ENCODE peak calls at places on chromosomes 12 and 14, in four cellular contexts. J is adipocyte, L is NT2/D1, A is testis. U is an unnamed sample.

GRCh38 chr12:12901158-12901791 is 9.9 kb downstream of the GPRC5A start:
- DNase-seq in L (no peak), J (peak; percentile 87), A (no peak), U (no peak)

GRCh38 chr14:104876251-104876699 is 11.2 kb downstream of the CEP170B start:
- DNase-seq in L (no peak), A (peak; percentile 48), J (peak; percentile 64), U (peak; percentile 29)

GRCh38 chr14:66709292-66709691 is 201.3 kb downstream of the GPHN start:
- DNase-seq in L (no peak), A (no peak), J (peak; percentile 36), U (no peak)

GRCh38 chr14:99271288-99271941 is 582 bp downstream of the BCL11B start:
- DNase-seq in L (no peak), J (no peak), A (no peak), U (no peak)

GRCh38 chr14:45679852-45680251 is 426.9 kb upstream of the MIS18BP1 start:
- DNase-seq in L (no peak), A (no peak), J (peak; percentile 56), U (no peak)

GRCh38 chr12:57793920-57794319 is 11.3 kb downstream of the TSFM start:
- DNase-seq in J (peak; percentile 70), A (no peak), L (no peak), U (no peak)

GRCh38 chr12:47896022-47896421 is 8.8 kb downstream of the VDR start:
- DNase-seq in L (no peak), J (no peak), A (no peak), U (no peak)

GRCh38 chr12:102957339-102958050 is at the start of gene ASCL1:
- DNase-seq in J (peak; percentile 60), L (no peak), A (peak; percentile 32), U (peak; percentile 39)

GRCh38 chr12:66296171-66296683 is 6.1 kb upstream of the HELB start:
- DNase-seq in L (no peak), J (no peak), A (no peak), U (no peak)

GRCh38 chr12:115042341-115042740 is 358.4 kb upstream of the TBX3 start:
- DNase-seq in L (no peak), A (no peak), J (no peak), U (no peak)

GRCh38 chr14:100424504-100425453 is 101.6 kb downstream of the SLC25A47 start:
- DNase-seq in A (no peak), L (no peak), J (no peak), U (no peak)

GRCh38 chr12:73460212-73460611 is 1077.4 kb upstream of the ATXN7L3B start:
- DNase-seq in A (no peak), L (no peak), J (no peak), U (no peak)

GRCh38 chr12:29110506-29111442 is 38.3 kb upstream of the FAR2 start:
- DNase-seq in L (no peak), A (no peak), J (no peak), U (no peak)

GRCh38 chr12:88420460-88420859 is 159.8 kb downstream of the KITLG start:
- DNase-seq in L (no peak), A (no peak), J (peak; percentile 93), U (no peak)

GRCh38 chr14:20690848-20691640 is 2.5 kb downstream of the ANG start:
- DNase-seq in J (peak; percentile 87), A (peak; percentile 70), L (no peak), U (no peak)

GRCh38 chr12:84913151-84913550 is 552 bp upstream of the SLC6A15 start:
- DNase-seq in J (peak; percentile 48), A (peak; percentile 18), L (peak; percentile 35), U (no peak)

GRCh38 chr12:54394281-54394719 is 9.8 kb upstream of the ZNF385A start:
- DNase-seq in L (no peak), A (peak; percentile 71), J (peak; percentile 88), U (no peak)

GRCh38 chr12:52975820-52976573 is 27.1 kb downstream of the KRT18 start:
- DNase-seq in J (no peak), A (no peak), L (peak; percentile 56), U (peak; percentile 81)

GRCh38 chr14:100825691-100826331 is at the start of gene MEG3:
- DNase-seq in J (peak; percentile 88), L (no peak), A (peak; percentile 63), U (peak; percentile 84)

GRCh38 chr14:52086755-52087154 is 17.9 kb upstream of the NID2 start:
- DNase-seq in L (no peak), J (peak; percentile 88), A (no peak), U (no peak)

GRCh38 chr14:94028450-94028826 is 2.3 kb downstream of the OTUB2 start:
- DNase-seq in L (no peak), A (no peak), J (no peak), U (no peak)

GRCh38 chr12:85468356-85469157 is 188.5 kb downstream of the ALX1 start:
- DNase-seq in L (peak; percentile 44), J (peak; percentile 88), A (peak; percentile 48), U (no peak)

GRCh38 chr12:57850924-57851323 is 4.4 kb upstream of the CTDSP2 start:
- DNase-seq in A (no peak), J (no peak), L (no peak), U (peak; percentile 26)

GRCh38 chr14:73763396-73763795 is 49.2 kb upstream of the PNMA1 start:
- DNase-seq in A (no peak), L (no peak), J (no peak), U (peak; percentile 12)

GRCh38 chr14:52254086-52254485 is 13.4 kb upstream of the PTGDR start:
- DNase-seq in A (no peak), L (no peak), J (no peak), U (no peak)

GRCh38 chr12:95648990-95649791 is 97.9 kb upstream of the USP44 start:
- DNase-seq in L (no peak), J (peak; percentile 53), A (no peak), U (no peak)

GRCh38 chr12:30598889-30599288 is 96.8 kb downstream of the IPO8 start:
- DNase-seq in L (no peak), A (no peak), J (no peak), U (no peak)

GRCh38 chr12:52876371-52876770 is 27.6 kb upstream of the KRT78 start:
- DNase-seq in J (no peak), L (no peak), A (no peak), U (no peak)

GRCh38 chr14:36365766-36366165 is 45.3 kb upstream of the MBIP start:
- DNase-seq in J (no peak), A (no peak), L (no peak), U (no peak)

GRCh38 chr12:122825773-122826724 is 9.2 kb upstream of the HIP1R start:
- DNase-seq in J (peak; percentile 53), L (no peak), A (no peak), U (no peak)

GRCh38 chr12:45232771-45233372 is 17.0 kb downstream of the ANO6 start:
- DNase-seq in L (peak; percentile 70), A (no peak), J (peak; percentile 93), U (peak; percentile 55)

GRCh38 chr12:91506461-91506860 is 323.8 kb upstream of the DCN start:
- DNase-seq in A (no peak), J (no peak), L (no peak), U (no peak)

GRCh38 chr14:63220526-63220925 is 16.3 kb downstream of the RHOJ start:
- DNase-seq in J (no peak), A (no peak), L (no peak), U (no peak)

GRCh38 chr12:116898675-116899074 is 12.1 kb upstream of the FBXW8 start:
- DNase-seq in A (no peak), L (no peak), J (no peak), U (no peak)

GRCh38 chr14:60561845-60562746 is 53.1 kb downstream of the SIX6 start:
- DNase-seq in L (peak; percentile 74), J (peak; percentile 91), A (peak; percentile 67), U (peak; percentile 68)

GRCh38 chr14:63852271-63852816 is 460 bp upstream of the SYNE2 start:
- DNase-seq in J (peak; percentile 39), L (peak; percentile 15), A (no peak), U (no peak)

GRCh38 chr14:20631821-20632389 is 9.6 kb downstream of the OR6S1 start:
- DNase-seq in A (peak; percentile 91), L (no peak), J (peak; percentile 76), U (peak; percentile 91)

GRCh38 chr14:53151867-53152626 is 1.1 kb downstream of the DDHD1 start:
- DNase-seq in L (peak; percentile 16), J (peak; percentile 73), A (peak; percentile 60), U (peak; percentile 83)

GRCh38 chr14:65360144-65360784 is 52.3 kb upstream of the FUT8 start:
- DNase-seq in L (no peak), A (no peak), J (no peak), U (no peak)

GRCh38 chr14:77882631-77883030 is 82.7 kb downstream of the ADCK1 start:
- DNase-seq in A (no peak), J (no peak), L (no peak), U (peak; percentile 49)
- H3K4me3 ChIP-seq in A (no peak overlapping the region), J (peak overlapping the region; percentile 36), L (no peak overlapping the region), U (no peak overlapping the region)

DNA sequence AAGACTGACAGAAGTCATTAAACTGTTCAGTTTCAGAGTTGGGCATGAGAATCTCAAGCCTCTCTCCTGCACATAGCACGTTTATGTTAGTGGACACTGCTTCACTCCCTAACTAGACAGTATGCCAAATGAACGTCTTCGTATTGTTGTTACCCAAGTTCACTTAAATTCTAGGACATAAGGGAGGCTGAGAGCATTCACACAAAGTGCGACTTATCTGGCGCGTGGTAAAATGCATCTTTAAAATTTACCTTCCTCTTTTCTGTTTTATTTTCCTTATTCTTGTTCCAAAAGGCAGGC is 166.3 kb downstream of the AKAP6 start:
- DNase-seq in L (no peak), A (no peak), J (no peak), U (no peak)
- H3K4me1 ChIP-seq in L (no peaks in the 10 kb centered on the region), A (no peaks in the 10 kb centered on the region), J (no peaks in the 10 kb centered on the region), U (no peaks in the 10 kb centered on the region)

DNA sequence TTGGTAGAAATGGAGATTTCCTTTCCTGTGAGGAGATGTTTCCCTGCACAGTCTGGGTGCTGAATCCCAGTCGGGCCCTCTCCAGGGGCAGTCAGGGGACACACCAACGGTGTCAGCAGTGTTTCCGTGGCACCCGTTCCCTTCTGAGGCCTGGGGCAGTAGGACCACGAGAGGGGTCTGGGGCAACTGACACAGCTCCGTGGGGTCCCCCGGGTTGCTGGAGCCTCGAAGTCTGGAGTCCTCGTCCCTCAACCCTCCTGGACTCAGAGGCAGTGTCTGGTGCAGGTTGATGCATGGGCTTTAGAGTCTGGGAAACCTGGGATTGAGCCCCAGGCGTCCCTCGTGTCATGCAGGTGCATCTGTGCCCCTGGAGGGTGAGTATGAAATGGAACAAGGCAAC is 327.3 kb downstream of the ADGRD1 start:
- DNase-seq in A (no peak), L (no peak), J (no peak), U (no peak)
- H3K9me3 ChIP-seq in A (no peaks in the 10 kb centered on the region), L (no peaks in the 10 kb centered on the region), J (no peaks in the 10 kb centered on the region), U (no peaks in the 10 kb centered on the region)

GRCh38 chr14:95320076-95320895 is 578 bp upstream of the CLMN start:
- DNase-seq in J (no peak), A (peak; percentile 23), L (no peak), U (peak; percentile 61)

GRCh38 chr14:95318399-95318834 is 1.3 kb downstream of the CLMN start:
- DNase-seq in A (no peak), J (no peak), L (no peak), U (no peak)

GRCh38 chr14:95319312-95320075 is at the start of gene CLMN:
- DNase-seq in J (peak; percentile 75), L (no peak), A (peak; percentile 39), U (peak; percentile 81)

GRCh38 chr14:95317817-95318343 is 1.8 kb downstream of the CLMN start:
- DNase-seq in A (no peak), J (no peak), L (no peak), U (no peak)

GRCh38 chr14:95318870-95319311 is 817 bp downstream of the CLMN start:
- DNase-seq in J (no peak), A (peak; percentile 28), L (no peak), U (no peak)
- H3K4me3 ChIP-seq in J (peak overlapping the region; percentile 82), A (peak overlapping the region; percentile 72), L (peak overlapping the region; percentile 41), U (peak overlapping the region; percentile 58)

GRCh38 chr12:49697808-49698207 is 9.4 kb downstream of the FMNL3 start:
- DNase-seq in A (no peak), J (no peak), L (no peak), U (no peak)
- H3K4me1 ChIP-seq in A (peaks cover 9% of the 10 kb centered on the region), J (peaks cover 34% of the 10 kb centered on the region), L (peaks cover 10% of the 10 kb centered on the region), U (peaks cover 8% of the 10 kb centered on the region)